ENCODE peak calls at places on chromosome 13, in four cellular contexts. T, U, V and Y are unnamed samples.

GRCh38 chr13:75855847-75856246 is 219.7 kb downstream of the LMO7 start:
- DNase-seq in T (no peak), U (no peak), V (no peak), Y (no peak)

GRCh38 chr13:33560722-33561121 is 257.2 kb upstream of the RFC3 start:
- DNase-seq in T (no peak), U (no peak), V (no peak), Y (no peak)

GRCh38 chr13:48184260-48184659 is 48.7 kb upstream of the ITM2B start:
- DNase-seq in T (no peak), U (no peak), V (no peak), Y (no peak)

GRCh38 chr13:76454991-76455390 is 431.2 kb downstream of the KCTD12 start:
- DNase-seq in T (no peak), U (peak), V (no peak), Y (no peak)

GRCh38 chr13:42017264-42017663 is 31.2 kb upstream of the DGKH start:
- DNase-seq in T (no peak), U (no peak), V (no peak), Y (no peak)

GRCh38 chr13:110371550-110372465 is 64.7 kb downstream of the COL4A2 start:
- DNase-seq in T (peak), U (no peak), V (no peak), Y (peak)

GRCh38 chr13:51444922-51445321 is 7.9 kb downstream of the INTS6 start:
- DNase-seq in T (peak), U (no peak), V (no peak), Y (no peak)

GRCh38 chr13:98585946-98586345 is 9.0 kb upstream of the STK24 start:
- DNase-seq in T (no peak), U (no peak), V (no peak), Y (no peak)

GRCh38 chr13:80901111-80902014 is 560.4 kb upstream of the SPRY2 start:
- DNase-seq in T (no peak), U (no peak), V (no peak), Y (no peak)

GRCh38 chr13:28805193-28805819 is 14.8 kb upstream of the MTUS2 start:
- DNase-seq in T (peak), U (peak), V (peak), Y (peak)

GRCh38 chr13:28449826-28450773 is 44.8 kb downstream of the FLT1 start:
- DNase-seq in T (peak), U (no peak), V (no peak), Y (no peak)

DNA sequence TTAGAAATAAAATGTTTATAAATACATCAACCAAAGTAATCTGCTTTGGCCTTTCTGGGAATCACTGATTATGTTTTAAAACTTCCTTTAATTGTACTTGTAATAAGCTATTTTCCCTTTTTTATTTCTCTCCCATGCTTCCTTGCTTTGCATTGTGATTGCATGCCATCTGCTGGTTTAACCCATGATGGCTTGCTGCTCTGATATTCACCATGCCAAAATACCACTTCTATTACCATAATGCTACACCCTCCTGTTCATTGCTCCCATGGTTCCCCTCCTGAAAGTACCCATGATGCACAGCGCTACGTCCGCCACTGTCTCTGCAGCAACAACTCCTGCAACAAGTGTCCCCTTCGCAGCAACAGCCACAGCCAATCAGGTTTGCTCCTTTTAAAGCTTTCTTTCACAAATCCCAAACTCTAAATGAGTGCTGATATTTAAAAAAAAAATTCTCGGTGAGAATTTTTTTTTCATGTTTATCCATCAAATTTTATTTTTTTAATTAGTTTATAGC is 67.7 kb upstream of the RAP2A start:
- DNase-seq in T (peak), U (no peak), V (no peak), Y (no peak)
- TF ChIP-seq CTCF in T (peak), U (peak), V (no peak), Y (no peak)

DNA sequence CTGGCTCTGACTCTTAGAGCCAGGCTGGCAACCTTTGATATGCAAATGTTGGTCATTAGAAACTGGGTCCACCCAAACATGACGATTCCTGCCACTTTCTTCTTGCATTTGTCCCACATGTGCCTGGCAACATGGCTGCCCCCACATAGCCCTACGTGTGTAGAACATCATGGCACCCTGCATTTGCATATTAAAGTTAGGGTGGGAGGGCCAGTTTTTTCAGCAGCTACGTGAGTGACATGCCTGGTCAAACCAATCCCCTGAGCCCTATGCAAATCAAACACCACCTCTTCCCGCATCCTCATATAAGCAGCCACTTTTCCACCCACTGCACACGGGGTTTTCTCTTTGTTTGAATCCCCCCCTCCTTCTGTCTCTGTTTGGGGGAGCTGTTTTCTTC is 95.0 kb downstream of the LIG4 start:
- DNase-seq in T (peak), U (no peak), V (no peak), Y (no peak)
- H3K4me3 ChIP-seq in T (peak), U (no peak), V (no peak), Y (no peak)

DNA sequence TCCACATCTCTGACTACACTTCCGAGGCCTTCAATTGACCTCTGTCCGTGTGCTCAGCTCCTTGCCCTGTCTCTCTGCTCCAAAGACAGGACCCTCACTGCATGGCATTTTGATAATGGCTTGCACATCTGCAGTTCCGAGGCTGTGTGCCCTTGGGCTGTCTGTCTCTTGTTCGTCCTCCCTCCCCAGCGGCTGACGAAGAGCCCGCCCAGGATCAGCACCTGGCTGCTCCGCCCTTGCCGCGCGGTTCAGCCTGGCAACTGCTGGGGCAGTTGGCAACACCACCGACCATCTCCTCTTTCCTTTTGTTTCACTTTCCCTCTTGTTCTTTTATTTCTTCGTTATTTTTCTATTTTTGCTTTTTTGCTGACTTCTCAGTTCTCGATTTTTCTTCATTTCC is 270.4 kb downstream of the TEX29 start:
- DNase-seq in T (no peak), U (no peak), V (no peak), Y (no peak)
- TF ChIP-seq CTCF in T (no peak), U (no peak), V (no peak), Y (no peak)

DNA sequence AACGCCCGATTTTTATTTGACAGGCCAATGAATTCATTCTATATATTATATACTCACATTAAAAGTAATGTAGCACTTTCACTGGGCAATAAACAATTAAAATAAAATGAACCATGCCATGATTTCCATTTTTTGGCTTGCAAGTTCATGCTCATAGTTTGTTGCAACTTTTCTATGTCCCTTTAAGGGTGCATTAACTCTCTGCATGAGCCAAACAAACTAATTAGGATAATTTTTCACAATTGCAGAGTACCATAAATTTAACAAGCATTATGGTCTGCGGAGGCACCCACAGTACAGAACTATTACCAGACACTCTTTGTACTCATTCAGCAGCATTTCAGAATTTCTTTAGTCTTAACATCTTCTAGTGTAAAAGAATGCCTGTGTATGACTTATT is 1.4 kb downstream of the LHFPL6 start:
- DNase-seq in T (no peak), U (no peak), V (no peak), Y (no peak)
- H3K4me3 ChIP-seq in T (peak), U (no peak), V (peak), Y (no peak)

GRCh38 chr13:21478881-21479808 is 20.0 kb upstream of the ZDHHC20 start:
- DNase-seq in T (peak), U (peak), V (peak), Y (no peak)
- TF ChIP-seq CTCF in T (peak), U (peak), V (peak), Y (peak)